ENCODE peak calls at places on chromosomes 5 and 9, in ten cellular contexts. A, J, O, E, V, I, Q, C, W and K are unnamed samples.

GRCh38 chr9:110446171-110446570 is 108.5 kb upstream of the TXNDC8 start:
- DNase-seq in A (no peak), J (peak), O (peak), E (no peak), V (no peak), I (no peak), Q (peak), C (no peak), W (no peak), K (no peak)

GRCh38 chr5:39092581-39093350 is 18.6 kb upstream of the RICTOR start:
- DNase-seq in A (no peak), J (peak), O (peak), E (peak), V (no peak), I (peak), Q (no peak), C (no peak), W (no peak), K (no peak)

GRCh38 chr5:54234304-54234938 is 76.0 kb downstream of the ARL15 start:
- DNase-seq in A (no peak), J (peak), O (peak), E (peak), V (no peak), I (peak), Q (no peak), C (no peak), W (no peak), K (peak)

GRCh38 chr5:84487963-84488362 is 103.3 kb upstream of the EDIL3 start:
- DNase-seq in A (no peak), J (peak), O (no peak), E (peak), V (no peak), I (peak), Q (peak), C (no peak), W (no peak), K (peak)

GRCh38 chr9:18268381-18268780 is 205.6 kb upstream of the ADAMTSL1 start:
- DNase-seq in A (no peak), J (peak), O (peak), E (peak), V (no peak), I (peak), Q (peak), C (no peak), W (no peak), K (no peak)

GRCh38 chr9:88433583-88434240 is 45.5 kb downstream of the SPIN1 start:
- DNase-seq in A (no peak), J (peak), O (no peak), E (peak), V (no peak), I (peak), Q (peak), C (no peak), W (no peak), K (no peak)

GRCh38 chr5:82356808-82357671 is 78.9 kb upstream of the RPS23 start:
- DNase-seq in A (peak), J (peak), O (peak), E (peak), V (peak), I (peak), Q (peak), C (peak), W (peak), K (no peak)

GRCh38 chr9:126661521-126662251 is 48.0 kb downstream of the LMX1B start:
- DNase-seq in A (no peak), J (no peak), O (peak), E (no peak), V (no peak), I (no peak), Q (no peak), C (no peak), W (no peak), K (no peak)

GRCh38 chr5:593511-593910 is 18.6 kb upstream of the CEP72 start:
- DNase-seq in A (peak), J (no peak), O (no peak), E (no peak), V (no peak), I (no peak), Q (no peak), C (no peak), W (peak), K (no peak)

GRCh38 chr9:2477755-2478154 is 143.8 kb upstream of the VLDLR start:
- DNase-seq in A (no peak), J (no peak), O (no peak), E (no peak), V (no peak), I (peak), Q (no peak), C (no peak), W (no peak), K (no peak)

DNA sequence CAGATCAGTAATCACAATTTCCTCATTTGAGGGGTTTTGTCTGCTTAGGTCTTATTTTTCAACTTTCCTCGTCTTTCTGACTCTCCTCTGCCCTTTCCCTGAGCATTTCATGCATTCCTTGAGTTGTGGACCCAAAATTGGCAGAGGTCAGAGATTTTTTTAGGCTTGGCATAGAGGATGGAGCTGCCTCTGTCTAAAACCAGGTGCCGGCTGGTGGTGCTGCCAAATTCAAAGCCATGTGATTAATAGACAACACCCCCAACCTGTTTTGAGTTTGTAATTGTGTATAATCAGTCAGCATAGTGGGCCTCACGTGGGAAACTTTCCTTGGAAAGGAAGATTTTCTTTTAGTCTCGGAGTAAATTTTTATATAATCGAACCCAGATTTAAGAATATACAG is 39.6 kb downstream of the TJP2 start:
- DNase-seq in A (no peak), J (no peak), O (no peak), E (no peak), V (no peak), I (no peak), Q (no peak), C (no peak), W (no peak), K (no peak)
- H3K4me3 ChIP-seq in A (no peak), J (no peak), O (no peak), E (no peak), V (no peak), I (no peak), Q (no peak), C (no peak), W (no peak), K (no peak)

GRCh38 chr5:32712463-32713395 is 1.6 kb downstream of the NPR3 start:
- DNase-seq in A (no peak), J (peak), O (no peak), E (no peak), V (no peak), I (peak), Q (peak), C (no peak), W (no peak), K (no peak)
- TF ChIP-seq CTCF in A (no peak), J (peak), O (no peak), E (no peak), V (no peak), I (no peak), Q (no peak), C (no peak), W (no peak), K (peak)

DNA sequence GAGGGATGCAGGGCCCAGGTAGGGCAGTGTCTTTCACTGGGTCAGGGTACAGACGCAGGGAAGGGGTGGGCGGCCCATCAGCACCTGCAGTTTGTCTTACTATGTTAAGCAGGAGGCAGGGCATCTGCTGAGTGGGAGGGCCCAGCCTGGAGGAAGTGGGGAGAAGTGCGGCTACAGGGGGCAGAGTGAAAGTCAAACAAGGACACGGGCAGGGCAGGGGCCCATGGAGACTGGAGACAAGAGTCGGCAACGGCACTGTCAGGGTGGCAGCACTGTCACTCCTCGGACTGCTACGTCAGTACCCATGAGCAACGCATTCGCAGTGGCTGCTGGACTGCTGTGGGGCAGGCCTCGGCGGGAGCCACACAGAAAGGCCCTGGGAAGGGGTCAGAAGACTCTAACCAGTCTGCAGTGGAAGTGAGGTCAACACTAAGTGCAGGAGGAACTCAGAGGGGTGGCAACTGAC is 19.7 kb downstream of the CAMSAP1 start:
- DNase-seq in A (no peak), J (no peak), O (no peak), E (no peak), V (no peak), I (no peak), Q (no peak), C (no peak), W (peak), K (no peak)
- H3K4me3 ChIP-seq in A (no peak), J (no peak), O (no peak), E (no peak), V (no peak), I (no peak), Q (no peak), C (no peak), W (no peak), K (no peak)

GRCh38 chr9:114397219-114397847 is 9.6 kb upstream of the AKNA start:
- DNase-seq in A (no peak), J (no peak), O (no peak), E (no peak), V (no peak), I (peak), Q (no peak), C (no peak), W (no peak), K (no peak)

GRCh38 chr9:114400219-114400618 is 12.4 kb upstream of the AKNA start:
- DNase-seq in A (no peak), J (no peak), O (peak), E (no peak), V (no peak), I (no peak), Q (no peak), C (no peak), W (no peak), K (no peak)

GRCh38 chr9:114399381-114399780 is 11.6 kb upstream of the AKNA start:
- DNase-seq in A (no peak), J (no peak), O (peak), E (no peak), V (peak), I (no peak), Q (no peak), C (no peak), W (no peak), K (no peak)

GRCh38 chr9:114396558-114397218 is 8.9 kb upstream of the AKNA start:
- DNase-seq in A (peak), J (peak), O (no peak), E (no peak), V (peak), I (peak), Q (no peak), C (peak), W (no peak), K (no peak)

GRCh38 chr9:114397848-114398605 is 10.2 kb upstream of the AKNA start:
- DNase-seq in A (peak), J (peak), O (peak), E (peak), V (peak), I (peak), Q (peak), C (peak), W (peak), K (no peak)
- TF ChIP-seq CTCF in A (no peak), J (no peak), O (no peak), E (no peak), V (no peak), I (no peak), Q (no peak), C (peak), W (no peak), K (no peak)

GRCh38 chr9:35814106-35814840 is 569 bp downstream of the HINT2 start:
- DNase-seq in A (peak), J (peak), O (peak), E (peak), V (peak), I (peak), Q (peak), C (peak), W (peak), K (no peak)

GRCh38 chr9:35808433-35808832 is 3.6 kb downstream of the SPAG8 start:
- DNase-seq in A (no peak), J (no peak), O (no peak), E (no peak), V (no peak), I (no peak), Q (no peak), C (no peak), W (no peak), K (no peak)

GRCh38 chr9:35813434-35814105 is 1.3 kb downstream of the HINT2 start:
- DNase-seq in A (no peak), J (peak), O (no peak), E (no peak), V (no peak), I (no peak), Q (no peak), C (no peak), W (no peak), K (no peak)

GRCh38 chr9:35812025-35812602 is at the start of gene SPAG8:
- DNase-seq in A (peak), J (peak), O (peak), E (peak), V (peak), I (peak), Q (peak), C (peak), W (peak), K (no peak)

DNA sequence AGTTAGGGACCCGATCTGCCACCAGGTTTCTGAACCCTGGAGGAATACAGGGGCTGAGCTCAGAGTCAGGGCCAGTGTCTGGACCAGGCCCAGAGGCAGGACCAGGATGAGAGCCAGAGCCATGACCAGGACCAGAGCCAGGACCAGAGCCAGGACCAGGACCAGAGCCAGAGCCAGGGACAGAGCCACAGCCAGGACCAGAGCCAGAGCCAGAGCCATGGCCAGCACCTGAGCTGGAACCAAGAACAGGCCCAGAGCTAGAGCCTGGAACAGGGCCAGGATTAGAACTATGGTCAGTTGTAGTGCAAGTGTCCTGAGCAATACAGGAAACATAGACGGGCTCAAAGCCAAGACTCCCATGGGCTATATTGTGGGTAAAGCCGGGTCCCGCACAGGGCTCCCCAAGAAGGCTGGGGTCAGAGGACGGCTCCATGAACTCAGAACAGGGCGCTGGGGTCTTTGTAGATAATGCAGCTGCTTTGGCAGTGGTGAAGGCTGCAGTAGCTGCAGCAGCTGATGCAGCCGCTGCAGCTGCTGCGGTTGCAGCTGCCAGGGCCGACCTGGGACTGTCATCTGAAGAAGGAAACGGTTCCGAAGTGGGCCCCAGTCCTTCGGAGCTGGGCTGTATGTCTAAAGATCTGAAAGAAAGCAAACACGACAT is 568 bp downstream of the SPAG8 start:
- DNase-seq in A (peak), J (peak), O (no peak), E (no peak), V (peak), I (no peak), Q (no peak), C (peak), W (peak), K (no peak)
- H3K4me3 ChIP-seq in A (peak), J (peak), O (peak), E (peak), V (peak), I (peak), Q (peak), C (peak), W (peak), K (peak)

GRCh38 chr5:116271432-116271831 is 186.6 kb downstream of the COMMD10 start:
- DNase-seq in A (no peak), J (peak), O (peak), E (peak), V (no peak), I (peak), Q (peak), C (no peak), W (no peak), K (peak)

GRCh38 chr5:116274251-116274650 is 189.4 kb downstream of the COMMD10 start:
- DNase-seq in A (no peak), J (no peak), O (no peak), E (no peak), V (no peak), I (no peak), Q (no peak), C (no peak), W (no peak), K (no peak)

GRCh38 chr5:116273458-116274242 is 188.8 kb downstream of the COMMD10 start:
- DNase-seq in A (no peak), J (peak), O (no peak), E (peak), V (no peak), I (peak), Q (peak), C (no peak), W (no peak), K (no peak)

GRCh38 chr5:116275282-116275681 is 190.5 kb downstream of the COMMD10 start:
- DNase-seq in A (no peak), J (no peak), O (no peak), E (no peak), V (no peak), I (no peak), Q (no peak), C (no peak), W (no peak), K (no peak)

DNA sequence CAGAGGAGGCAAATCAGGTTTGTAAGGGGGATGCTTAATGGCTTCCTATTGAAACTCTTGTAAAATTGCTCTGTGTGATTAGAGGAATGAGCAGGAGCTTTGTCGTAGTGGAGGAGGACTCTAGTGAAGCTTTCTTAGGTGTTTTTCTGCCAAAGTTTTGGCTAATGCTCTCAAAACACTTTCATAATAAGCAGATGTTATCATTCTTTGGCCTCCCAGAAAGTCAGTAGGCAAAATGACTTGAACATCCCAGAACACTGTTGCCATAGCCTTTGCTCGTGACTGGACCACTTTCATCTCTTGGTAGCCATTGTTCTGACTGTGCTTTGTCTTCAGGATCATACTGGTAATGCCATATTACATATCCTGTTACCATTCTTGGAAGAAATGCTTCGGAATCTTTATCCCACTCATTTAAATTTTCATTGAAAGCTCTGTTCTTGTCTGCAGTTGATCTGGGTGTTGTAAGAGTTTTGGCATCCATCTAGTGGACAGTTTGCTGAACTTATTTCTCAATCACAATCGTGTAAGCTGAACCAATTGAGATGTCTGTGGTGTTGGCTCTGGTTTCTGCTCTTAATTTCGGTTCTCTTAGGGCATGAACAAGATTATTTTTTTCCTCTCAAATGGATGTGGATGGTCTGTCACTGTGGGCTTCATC is 187.6 kb downstream of the COMMD10 start:
- DNase-seq in A (no peak), J (peak), O (no peak), E (peak), V (no peak), I (peak), Q (peak), C (no peak), W (no peak), K (no peak)
- TF ChIP-seq CTCF in A (no peak), J (peak), O (no peak), E (no peak), V (no peak), I (peak), Q (no peak), C (no peak), W (no peak), K (no peak)

DNA sequence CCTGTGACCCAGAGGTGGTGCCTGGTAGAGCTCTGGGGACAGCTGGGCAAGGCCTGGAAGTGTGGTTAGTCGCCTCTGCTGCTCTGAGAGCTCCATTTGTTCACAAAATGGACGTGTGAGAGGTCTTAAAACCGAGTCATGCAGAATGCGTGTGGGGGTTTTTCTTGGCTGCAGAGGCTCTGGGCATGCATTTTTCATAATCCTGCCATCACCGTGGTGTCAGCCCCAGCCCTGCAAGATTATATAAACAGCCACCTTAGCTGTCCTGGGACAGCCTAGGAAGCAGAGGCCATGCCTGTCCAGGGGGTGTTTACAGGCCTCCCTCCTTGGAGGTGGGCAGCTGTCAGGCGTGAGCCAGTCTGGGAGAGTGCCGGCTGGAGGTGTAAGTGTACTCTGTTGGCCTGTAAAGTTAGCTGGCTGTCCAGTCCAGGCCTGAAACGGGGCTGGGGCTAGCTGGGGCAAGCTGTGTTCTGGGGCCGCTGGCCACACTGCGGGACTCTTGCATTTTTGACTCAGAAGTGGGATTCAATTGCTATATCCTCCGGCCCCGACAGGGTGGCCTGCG is 2.3 kb downstream of the WNK2 start:
- DNase-seq in A (no peak), J (no peak), O (no peak), E (no peak), V (no peak), I (no peak), Q (no peak), C (no peak), W (no peak), K (no peak)
- H3K4me3 ChIP-seq in A (peak), J (no peak), O (no peak), E (no peak), V (no peak), I (no peak), Q (no peak), C (peak), W (no peak), K (no peak)

GRCh38 chr9:131738838-131739191 is 1.1 kb downstream of the RAPGEF1 start:
- DNase-seq in A (no peak), J (no peak), O (peak), E (no peak), V (no peak), I (no peak), Q (no peak), C (no peak), W (peak), K (no peak)
- TF ChIP-seq CTCF in A (no peak), J (no peak), O (no peak), E (no peak), V (no peak), I (no peak), Q (no peak), C (no peak), W (no peak), K (no peak)

DNA sequence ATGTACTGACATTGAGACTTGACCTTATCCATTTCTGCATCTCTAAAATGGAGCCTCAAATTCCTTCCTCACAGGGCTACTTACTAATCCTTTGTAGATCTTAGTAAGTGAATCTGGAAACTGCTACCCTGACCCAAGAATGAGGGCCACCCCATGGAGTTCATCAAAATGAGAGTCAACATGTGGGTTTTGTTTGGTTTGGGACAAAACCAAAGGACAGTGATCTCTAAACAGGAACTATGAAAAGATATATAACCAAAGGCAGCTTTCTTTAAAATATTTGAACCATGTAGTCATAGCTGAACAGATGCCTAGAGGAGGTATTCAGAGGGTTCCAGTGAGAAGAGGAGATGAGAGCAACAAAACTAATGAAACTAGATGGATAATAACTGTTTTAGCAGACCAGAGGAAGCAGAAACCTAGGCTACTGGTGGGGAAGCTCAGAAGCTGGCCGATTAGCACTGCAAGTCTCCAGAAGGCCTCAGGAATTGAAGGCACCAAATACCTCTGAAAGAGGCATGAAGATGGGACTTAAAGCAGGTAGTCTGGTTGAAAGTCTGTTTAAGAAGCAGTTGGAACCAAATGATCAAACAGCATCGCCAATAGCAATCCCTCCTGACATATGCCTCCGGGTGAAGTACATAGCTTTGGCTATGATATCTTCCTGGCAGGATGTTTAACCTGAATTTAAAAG is 45.8 kb downstream of the THOC3 start:
- DNase-seq in A (no peak), J (peak), O (peak), E (peak), V (no peak), I (peak), Q (peak), C (no peak), W (no peak), K (peak)
- H3K4me3 ChIP-seq in A (no peak), J (no peak), O (no peak), E (peak), V (no peak), I (no peak), Q (no peak), C (no peak), W (no peak), K (no peak)